ENCODE peak calls at places on chromosomes 3 and 15, in nine cellular contexts. Z is skeletal muscle cell; B is lower leg skin; P is heart right ventricle; C is transverse colon; A is Jurkat, Clone E6-1; U is BJ; X is ascending aorta; E is prostate gland. Y is an unnamed sample.

GRCh38 chr3:81788650-81789049 is 27.2 kb upstream of the GBE1 start:
- DNase-seq in E (no peak), P (no peak), C (no peak), Z (no peak), U (no peak), X (no peak), A (no peak), B (no peak), Y (no peak)

GRCh38 chr3:114446605-114447004 is 152.8 kb downstream of the TIGIT start:
- DNase-seq in C (no peak), E (peak), U (no peak), Z (no peak), X (no peak), B (no peak), P (peak), A (no peak), Y (no peak)

GRCh38 chr3:172646439-172647015 is 64.3 kb downstream of the NCEH1 start:
- DNase-seq in E (peak), C (no peak), Z (peak), X (no peak), U (no peak), A (no peak), B (no peak), P (peak), Y (no peak)

GRCh38 chr3:123025642-123026521 is 1.7 kb downstream of the SEMA5B start:
- DNase-seq in P (peak), C (no peak), E (no peak), Z (no peak), U (no peak), B (no peak), A (no peak), X (peak), Y (no peak)

GRCh38 chr3:47096955-47097354 is 67.0 kb downstream of the SETD2 start:
- DNase-seq in P (no peak), A (no peak), U (peak), X (no peak), B (no peak), E (no peak), Z (peak), C (no peak), Y (no peak)

GRCh38 chr3:59769132-59769531 is 719.3 kb upstream of the CFAP20DC start:
- DNase-seq in X (no peak), C (no peak), B (no peak), Z (no peak), U (no peak), A (no peak), P (no peak), E (no peak), Y (no peak)

GRCh38 chr15:62426387-62426956 is 261.4 kb upstream of the C2CD4B start:
- DNase-seq in P (no peak), Z (no peak), E (no peak), U (no peak), B (no peak), X (no peak), C (no peak), A (no peak), Y (no peak)

GRCh38 chr15:77530576-77530975 is 102.1 kb downstream of the LINGO1 start:
- DNase-seq in C (no peak), X (no peak), U (no peak), B (no peak), Z (no peak), P (no peak), E (no peak), A (no peak), Y (no peak)

GRCh38 chr15:27679621-27680521 is 419.2 kb downstream of the OCA2 start:
- DNase-seq in X (no peak), E (no peak), U (no peak), P (no peak), B (no peak), A (no peak), Z (no peak), C (no peak), Y (no peak)

GRCh38 chr15:59373215-59373614 is 544 bp upstream of the MYO1E start:
- DNase-seq in U (no peak), Z (no peak), P (no peak), C (no peak), A (no peak), E (no peak), B (no peak), X (no peak), Y (no peak)

GRCh38 chr15:30990451-30991300 is 752 bp downstream of the MTMR10 start:
- DNase-seq in X (no peak), P (no peak), A (no peak), C (peak), E (no peak), B (no peak), U (no peak), Z (no peak), Y (no peak)

GRCh38 chr15:57321973-57322601 is 54.2 kb upstream of the CGNL1 start:
- DNase-seq in X (no peak), P (no peak), E (no peak), B (no peak), U (no peak), Z (no peak), C (no peak), A (peak), Y (no peak)

GRCh38 chr3:108780235-108780634 is 23.0 kb upstream of the RETNLB start:
- DNase-seq in C (no peak), E (no peak), A (peak), B (no peak), U (no peak), Z (no peak), P (no peak), X (no peak), Y (no peak)

GRCh38 chr15:31157644-31158069 is 56.1 kb upstream of the TRPM1 start:
- DNase-seq in U (no peak), B (no peak), E (no peak), C (no peak), A (no peak), X (no peak), Z (no peak), P (no peak), Y (no peak)

GRCh38 chr3:131083190-131083863 is 56.6 kb downstream of the NEK11 start:
- DNase-seq in P (peak), Z (no peak), C (peak), U (no peak), X (no peak), E (peak), A (peak), B (no peak), Y (no peak)

GRCh38 chr3:29329986-29330514 is 49.2 kb downstream of the RBMS3 start:
- DNase-seq in C (no peak), Z (no peak), E (no peak), U (no peak), P (no peak), B (no peak), X (no peak), A (no peak), Y (no peak)

GRCh38 chr3:29334652-29335189 is 53.9 kb downstream of the RBMS3 start:
- DNase-seq in E (no peak), C (no peak), X (no peak), Z (no peak), A (no peak), B (no peak), U (no peak), P (no peak), Y (no peak)

GRCh38 chr3:29333520-29333919 is 52.6 kb downstream of the RBMS3 start:
- DNase-seq in Z (no peak), X (no peak), A (no peak), P (no peak), U (no peak), C (no peak), B (no peak), E (no peak), Y (no peak)

GRCh38 chr3:29331830-29332637 is 51.2 kb downstream of the RBMS3 start:
- DNase-seq in Z (no peak), C (no peak), P (no peak), B (no peak), E (peak), X (no peak), A (no peak), U (no peak), Y (no peak)

GRCh38 chr3:29331035-29331434 is 50.2 kb downstream of the RBMS3 start:
- DNase-seq in A (no peak), C (no peak), X (no peak), E (no peak), Z (no peak), U (no peak), B (no peak), P (no peak), Y (no peak)
- H3K4me3 ChIP-seq in A (no peak), C (no peak), X (no peak), E (no peak), Z (no peak), U (no peak), B (no peak), P (no peak), Y (no peak)

GRCh38 chr15:69190504-69190903 is 30.1 kb downstream of the GLCE start:
- DNase-seq in X (no peak), A (no peak), P (no peak), C (no peak), Z (no peak), B (no peak), U (no peak), E (no peak), Y (no peak)
- H3K4me3 ChIP-seq in X (no peak), A (no peak), P (no peak), C (no peak), Z (no peak), B (no peak), U (no peak), E (no peak), Y (no peak)

DNA sequence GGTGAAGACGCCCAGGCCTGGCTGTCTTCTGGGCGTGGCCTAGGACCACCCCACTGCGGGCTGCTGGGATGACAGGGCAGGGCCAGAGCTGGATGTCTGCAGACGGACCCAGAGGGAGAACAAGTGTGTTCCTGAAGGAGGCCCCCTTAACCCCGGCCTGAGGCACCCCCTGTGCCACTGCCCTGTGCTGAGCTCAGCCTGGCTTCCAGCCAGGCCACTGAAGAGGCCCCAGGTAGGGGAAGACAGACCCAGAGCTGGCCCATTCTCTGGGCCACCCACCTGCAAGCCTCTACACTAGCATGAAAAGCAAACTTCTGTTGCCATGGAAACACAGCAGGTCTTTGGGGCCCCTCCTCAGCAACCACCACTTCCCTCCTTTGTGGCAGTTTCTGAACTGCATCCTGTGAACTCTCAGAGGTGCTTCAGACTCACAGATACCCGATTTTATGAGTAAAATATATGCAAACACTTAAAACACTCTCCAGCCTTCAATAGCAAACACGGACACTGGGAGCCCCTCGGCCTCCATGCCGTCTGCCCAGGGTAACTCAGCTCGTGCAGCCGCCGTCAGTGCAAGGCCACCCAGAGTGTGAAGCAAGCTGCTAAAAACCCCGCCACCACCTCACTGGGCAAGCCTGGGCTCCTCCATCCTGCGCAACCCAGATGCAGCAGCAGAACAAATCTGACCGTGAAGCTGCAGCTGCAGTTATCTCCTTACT is 42.5 kb downstream of the CMTM6 start:
- DNase-seq in P (no peak), A (peak), X (no peak), B (no peak), E (no peak), Z (no peak), U (no peak), C (peak), Y (no peak)
- H3K4me3 ChIP-seq in P (no peak), A (peak), X (no peak), B (no peak), E (no peak), Z (no peak), U (no peak), C (no peak), Y (no peak)

GRCh38 chr3:177725165-177725564 is 527.9 kb upstream of the TBL1XR1 start:
- DNase-seq in B (no peak), A (no peak), U (no peak), E (no peak), P (no peak), C (no peak), X (no peak), Z (no peak), Y (no peak)
- H3K4me3 ChIP-seq in B (no peak), A (no peak), U (no peak), E (no peak), P (no peak), C (no peak), X (no peak), Z (no peak), Y (no peak)

DNA sequence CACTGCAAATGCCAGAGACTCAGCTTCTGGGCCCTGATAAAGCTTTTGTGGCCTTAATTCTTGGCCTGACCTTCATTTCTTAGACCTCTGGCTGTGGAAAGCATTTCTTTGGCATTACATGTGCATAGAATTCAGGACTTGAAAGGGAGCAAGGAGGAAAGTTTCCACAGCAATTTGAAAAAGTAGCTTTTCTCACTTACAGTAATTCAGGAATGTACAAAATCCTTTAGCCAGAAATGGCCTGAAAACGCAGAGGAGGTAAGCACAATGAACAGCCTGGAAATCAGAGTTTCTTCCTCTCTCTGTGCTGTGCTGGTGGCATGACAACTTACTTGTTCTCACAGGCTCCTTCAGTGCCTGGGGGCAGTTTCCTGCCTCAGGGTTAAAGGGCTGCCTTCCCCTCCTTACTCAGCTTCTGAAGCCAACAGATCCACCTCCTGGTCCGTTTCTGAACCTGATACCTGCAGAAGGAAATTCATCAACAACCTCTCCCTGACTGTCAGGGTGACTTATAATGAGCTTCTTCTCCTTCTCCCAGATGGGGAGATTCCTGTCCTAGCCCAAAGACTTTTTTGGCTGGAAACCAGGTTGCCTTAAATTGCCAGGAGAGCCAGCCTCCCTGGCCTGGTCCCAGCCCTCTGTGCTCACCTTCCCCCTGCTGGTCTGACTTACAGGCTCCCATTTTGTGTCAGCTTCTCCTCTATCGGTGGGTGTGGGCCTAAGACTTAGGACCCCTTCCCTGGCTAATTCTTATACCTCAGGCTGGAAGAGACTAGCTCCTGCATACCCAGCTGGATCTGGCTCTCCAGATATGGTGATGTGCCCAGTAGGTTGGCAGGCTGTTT is 102.3 kb downstream of the MYRIP start:
- DNase-seq in Z (no peak), A (no peak), B (no peak), C (no peak), E (no peak), P (peak), X (no peak), U (no peak), Y (no peak)
- H3K4me3 ChIP-seq in Z (no peak), A (no peak), B (no peak), C (no peak), E (no peak), P (no peak), X (no peak), U (no peak), Y (no peak)